ENCODE peak calls at places on chromosome 9, in six cellular contexts. N, L, T, A, B and H are unnamed samples.

GRCh38 chr9:114016629-114017423 is 61.3 kb downstream of the AMBP start:
- DNase-seq in T (peak; percentile 23), A (no peak), L (no peak), B (no peak), N (no peak), H (no peak)

GRCh38 chr9:76759726-76760125 is 4.5 kb upstream of the PCA3 start:
- DNase-seq in A (no peak), B (no peak), T (no peak), L (no peak), N (no peak), H (no peak)

GRCh38 chr9:136190237-136190601 is 14.7 kb downstream of the LHX3 start:
- DNase-seq in A (no peak), T (no peak), N (no peak), L (no peak), B (no peak), H (no peak)

GRCh38 chr9:78620303-78620702 is 323.4 kb downstream of the PSAT1 start:
- DNase-seq in B (no peak), L (no peak), N (no peak), T (no peak), A (no peak), H (peak; percentile 30)

GRCh38 chr9:136482046-136482792 is 621 bp downstream of the SEC16A start:
- DNase-seq in T (no peak), A (no peak), L (peak; percentile 39), N (no peak), B (no peak), H (peak; percentile 26)

GRCh38 chr9:18393340-18394130 is 80.4 kb upstream of the ADAMTSL1 start:
- DNase-seq in L (no peak), A (no peak), B (peak; percentile 90), N (no peak), T (peak; percentile 76), H (peak; percentile 94)

GRCh38 chr9:126240835-126241234 is 85.8 kb upstream of the MVB12B start:
- DNase-seq in T (no peak), N (no peak), A (no peak), B (no peak), L (no peak), H (no peak)

GRCh38 chr9:122219856-122220672 is 8.7 kb downstream of the LHX6 start:
- DNase-seq in N (no peak), A (no peak), L (no peak), B (no peak), T (no peak), H (no peak)

GRCh38 chr9:7967851-7968250 is 168.3 kb upstream of the DMAC1 start:
- DNase-seq in T (no peak), A (no peak), N (no peak), L (no peak), B (no peak), H (no peak)

GRCh38 chr9:122265265-122265900 is 701 bp downstream of the MRRF start:
- DNase-seq in L (no peak), N (no peak), T (no peak), B (no peak), A (no peak), H (peak; percentile 25)

GRCh38 chr9:36037580-36038169 is 962 bp downstream of the RECK start:
- DNase-seq in N (no peak), T (no peak), A (no peak), B (no peak), L (no peak), H (no peak)

GRCh38 chr9:8552732-8553131 is 753.2 kb upstream of the DMAC1 start:
- DNase-seq in T (no peak), L (no peak), N (no peak), A (no peak), B (no peak), H (no peak)

GRCh38 chr9:18543406-18543965 is 69.5 kb downstream of the ADAMTSL1 start:
- DNase-seq in N (no peak), T (no peak), L (no peak), A (peak; percentile 35), B (peak; percentile 72), H (peak; percentile 71)

GRCh38 chr9:69035438-69036316 is at the start of gene FXN:
- DNase-seq in T (peak; percentile 85), A (peak; percentile 86), N (peak; percentile 85), B (peak; percentile 38), L (peak; percentile 73), H (peak; percentile 66)

GRCh38 chr9:32395483-32396216 is 11.2 kb downstream of the ACO1 start:
- DNase-seq in B (peak; percentile 83), L (no peak), A (peak; percentile 34), T (no peak), N (peak; percentile 72), H (peak; percentile 86)
- TF ChIP-seq CTCF in B (peak; percentile 51), L (no peak), A (no peak), T (no peak), N (no peak), H (peak; percentile 68)

DNA sequence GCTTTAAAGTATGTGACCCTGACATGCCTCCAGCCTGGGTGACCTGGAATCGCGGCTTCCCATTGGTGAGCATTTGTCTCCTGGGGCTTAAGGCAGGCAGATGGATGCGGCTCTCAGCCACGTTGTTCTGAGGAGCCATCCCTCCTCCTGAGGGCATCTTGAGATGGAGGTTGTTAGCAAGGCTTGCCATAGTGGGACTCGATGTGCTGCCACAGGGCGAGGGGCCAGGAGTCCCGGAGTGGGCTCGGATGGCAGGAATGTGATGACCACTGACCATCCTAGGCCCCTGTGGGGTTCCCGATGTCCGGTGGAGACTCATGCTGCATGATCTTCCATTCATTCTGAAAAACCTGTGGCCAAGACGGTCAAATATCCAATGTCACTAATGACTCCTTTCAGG is 13.8 kb downstream of the GLIS3 start:
- DNase-seq in T (no peak), B (no peak), N (no peak), A (no peak), L (no peak), H (no peak)
- TF ChIP-seq CTCF in T (no peak), B (no peak), N (no peak), A (no peak), L (no peak), H (no peak)

GRCh38 chr9:128992995-128993394 is 35.1 kb downstream of the SH3GLB2 start:
- DNase-seq in A (no peak), T (peak; percentile 51), N (no peak), B (no peak), L (no peak), H (no peak)
- TF ChIP-seq CTCF in A (no peak), T (no peak), N (peak; percentile 25), B (peak; percentile 34), L (no peak), H (peak; percentile 53)

DNA sequence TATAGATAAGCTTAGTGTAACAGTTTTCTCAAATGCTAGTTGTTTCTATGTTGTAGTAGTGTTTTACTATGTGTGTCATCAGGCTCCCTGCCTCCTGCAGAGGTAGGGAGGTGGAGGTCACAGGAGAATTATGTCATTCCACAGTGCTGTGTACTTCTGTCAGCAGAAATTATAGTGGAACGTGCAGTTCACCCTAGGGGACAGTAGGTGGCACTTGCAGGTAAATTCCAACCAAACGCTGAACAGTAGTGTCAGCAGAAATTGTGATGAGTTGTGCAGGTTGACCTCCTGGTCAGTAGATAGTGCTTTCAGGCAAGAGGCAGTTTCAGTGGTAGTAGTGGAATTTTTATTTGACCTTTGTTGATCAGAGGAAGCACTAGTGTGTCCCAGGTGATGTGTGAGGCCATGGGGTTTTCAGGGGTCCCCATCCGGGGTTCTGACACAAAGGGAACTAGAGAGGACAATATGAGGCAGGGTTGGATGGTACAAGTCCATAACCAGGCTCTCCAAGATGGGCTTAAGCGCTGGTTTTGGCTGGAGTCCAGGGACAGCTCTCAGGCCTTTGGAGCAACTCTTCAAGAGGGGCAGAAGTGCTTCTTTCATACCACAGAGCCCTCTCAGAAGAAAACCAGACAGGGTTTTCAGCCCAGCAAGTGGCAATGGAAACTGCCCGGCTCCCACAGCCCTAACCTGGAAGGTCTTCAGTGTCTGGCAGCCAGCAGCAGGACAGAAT is 402.9 kb downstream of the CYLC2 start:
- DNase-seq in L (peak; percentile 19), B (no peak), T (peak; percentile 27), N (no peak), A (peak; percentile 47), H (peak; percentile 0)
- TF ChIP-seq CTCF in L (peak; percentile 41), B (peak; percentile 22), T (peak; percentile 45), N (peak; percentile 50), A (peak; percentile 48), H (peak; percentile 59)

DNA sequence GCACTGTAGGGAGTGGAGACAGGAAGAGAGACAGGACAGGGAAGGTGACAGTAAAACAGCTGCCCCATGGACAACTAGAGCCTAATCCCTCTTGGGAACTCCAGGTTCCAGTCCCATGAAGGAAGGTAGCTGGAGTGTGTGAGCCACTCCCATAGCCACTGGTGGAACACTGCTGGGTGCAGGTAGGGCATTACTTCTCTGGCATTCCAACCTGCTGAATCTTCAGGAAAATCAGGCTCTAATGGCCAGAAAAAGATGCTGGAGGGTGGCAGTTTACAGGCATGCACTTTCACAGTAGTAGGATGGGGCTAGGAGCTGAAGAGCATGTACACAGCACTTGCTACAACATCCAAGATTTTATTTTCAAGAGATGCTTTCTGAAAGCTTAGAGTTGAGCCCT is 259.4 kb downstream of the AUH start:
- DNase-seq in B (no peak), T (no peak), N (no peak), A (no peak), L (no peak), H (no peak)
- TF ChIP-seq CTCF in B (no peak), T (no peak), N (no peak), A (no peak), L (no peak), H (no peak)

GRCh38 chr9:130895038-130895437 is 1.6 kb downstream of the QRFP start:
- DNase-seq in B (no peak), N (no peak), L (no peak), T (no peak), A (no peak), H (no peak)

GRCh38 chr9:130895481-130896232 is 955 bp downstream of the QRFP start:
- DNase-seq in B (no peak), A (no peak), T (no peak), N (no peak), L (no peak), H (no peak)

GRCh38 chr9:130897105-130897751 is 616 bp upstream of the QRFP start:
- DNase-seq in T (no peak), L (no peak), N (no peak), A (no peak), B (no peak), H (no peak)

GRCh38 chr9:130897848-130898551 is 1.4 kb upstream of the QRFP start:
- DNase-seq in B (no peak), A (no peak), N (peak; percentile 24), T (no peak), L (no peak), H (no peak)

GRCh38 chr9:130896233-130897012 is at the start of gene QRFP:
- DNase-seq in B (no peak), A (no peak), L (no peak), T (no peak), N (no peak), H (no peak)
- TF ChIP-seq CTCF in B (no peak), A (no peak), L (no peak), T (no peak), N (no peak), H (no peak)

DNA sequence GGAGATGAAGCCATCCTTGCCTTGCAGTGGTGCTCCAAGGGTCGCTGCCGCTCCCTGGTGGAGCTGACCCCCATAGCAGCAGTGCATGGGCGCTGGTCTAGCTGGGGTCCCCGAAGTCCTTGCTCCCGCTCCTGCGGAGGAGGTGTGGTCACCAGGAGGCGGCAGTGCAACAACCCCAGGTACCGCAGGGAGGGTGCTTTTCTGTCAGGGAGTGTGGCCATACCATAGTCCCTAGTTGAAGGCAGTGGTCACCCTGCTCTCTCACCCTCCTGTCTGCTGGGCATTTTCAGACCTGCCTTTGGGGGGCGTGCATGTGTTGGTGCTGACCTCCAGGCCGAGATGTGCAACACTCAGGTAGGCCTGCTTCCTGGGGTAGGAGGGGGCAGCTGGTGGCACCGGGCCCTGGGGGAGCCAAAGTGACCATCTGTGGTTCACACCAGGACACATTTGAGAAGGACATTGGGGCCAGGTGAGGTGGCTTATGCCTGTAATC is 11.2 kb downstream of the ADAMTS13 start:
- DNase-seq in L (no peak), N (no peak), T (no peak), A (no peak), B (no peak), H (no peak)
- TF ChIP-seq CTCF in L (no peak), N (no peak), T (no peak), A (no peak), B (no peak), H (no peak)